ENCODE peak calls at places on chromosomes 13 and 19, in nine cellular contexts. I is body of pancreas, Q is kidney epithelial cell, V is psoas muscle, Y is heart left ventricle, L is cardiac fibroblast, H is choroid plexus epithelial cell, R is kidney, D is lower leg skin. U is an unnamed sample.
A peak's percentile ranks its signal among the peaks of the same experiment; 100 is the strongest.

GRCh38 chr13:107367258-107367657 is 799.3 kb upstream of the ARGLU1 start:
- DNase-seq in I (no peak), Q (no peak), V (no peak), Y (no peak), L (no peak), H (no peak), R (no peak), D (no peak), U (no peak)

GRCh38 chr13:55230570-55230908 is 1910.2 kb upstream of the PRR20A start:
- DNase-seq in I (no peak), Q (no peak), V (no peak), Y (no peak), L (no peak), H (no peak), R (no peak), D (no peak), U (no peak)

GRCh38 chr19:54470991-54471782 is 1.9 kb downstream of the CDC42EP5 start:
- DNase-seq in I (peak; percentile 67), Q (no peak), V (peak; percentile 59), Y (peak; percentile 56), L (peak; percentile 48), H (no peak), R (peak; percentile 83), D (no peak), U (no peak)

GRCh38 chr13:85549819-85550218 is 249.4 kb downstream of the SLITRK6 start:
- DNase-seq in I (no peak), Q (no peak), V (no peak), Y (no peak), L (no peak), H (no peak), R (no peak), D (no peak), U (no peak)

GRCh38 chr13:111483621-111483987 is 163.2 kb downstream of the TEX29 start:
- DNase-seq in I (no peak), Q (no peak), V (no peak), Y (no peak), L (no peak), H (no peak), R (peak; percentile 8), D (no peak), U (no peak)

GRCh38 chr13:52744842-52745241 is 5.2 kb upstream of the CNMD start:
- DNase-seq in I (no peak), Q (no peak), V (no peak), Y (no peak), L (no peak), H (no peak), R (no peak), D (no peak), U (no peak)

GRCh38 chr13:85597790-85598500 is 201.3 kb downstream of the SLITRK6 start:
- DNase-seq in I (no peak), Q (no peak), V (no peak), Y (no peak), L (peak; percentile 2), H (peak; percentile 20), R (no peak), D (no peak), U (no peak)

GRCh38 chr19:11435833-11436313 is 438 bp downstream of the PRKCSH start:
- DNase-seq in I (no peak), Q (no peak), V (no peak), Y (no peak), L (no peak), H (peak; percentile 55), R (peak; percentile 88), D (no peak), U (peak; percentile 32)

GRCh38 chr19:51296331-51297093 is 14.9 kb upstream of the IGLON5 start:
- DNase-seq in I (no peak), Q (no peak), V (no peak), Y (no peak), L (no peak), H (no peak), R (no peak), D (no peak), U (no peak)

GRCh38 chr13:102400619-102401125 is 1.2 kb downstream of the FGF14 start:
- DNase-seq in I (peak; percentile 35), Q (no peak), V (peak; percentile 56), Y (peak; percentile 18), L (no peak), H (peak; percentile 15), R (peak; percentile 69), D (no peak), U (peak; percentile 8)

GRCh38 chr13:113634279-113635047 is 23.5 kb downstream of the ATP4B start:
- DNase-seq in I (no peak), Q (no peak), V (no peak), Y (no peak), L (no peak), H (no peak), R (peak; percentile 24), D (no peak), U (no peak)
- H3K4me3 ChIP-seq in I (no peak overlapping the region), Q (no peak overlapping the region), V (no peak overlapping the region), Y (no peak overlapping the region), L (no peak overlapping the region), H (no peak overlapping the region), R (no peak overlapping the region), D (no peak overlapping the region), U (no peak overlapping the region)

DNA sequence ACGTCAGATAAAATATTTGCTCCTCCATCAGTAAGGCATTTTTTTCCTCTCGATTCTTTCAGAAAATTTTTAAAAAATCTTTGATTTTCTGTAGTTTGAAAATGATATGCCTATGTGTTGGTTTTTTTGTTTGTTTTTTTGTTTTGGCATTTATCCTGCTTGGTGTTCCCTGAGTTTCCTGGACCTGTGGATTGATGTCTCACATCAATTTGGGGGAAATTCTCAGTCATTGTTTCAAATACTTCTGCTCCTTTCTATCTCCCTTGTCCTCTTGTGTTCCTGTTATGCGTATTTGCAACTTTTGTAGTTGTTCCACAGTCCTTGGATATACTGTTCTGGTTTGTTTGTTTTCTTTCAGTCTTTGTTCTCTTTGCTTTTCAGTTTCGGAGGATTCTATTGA is 18.8 kb upstream of the FLT1 start:
- DNase-seq in I (no peak), Q (no peak), V (no peak), Y (no peak), L (no peak), H (no peak), R (no peak), D (no peak), U (no peak)
- TF ChIP-seq CTCF in I (no peak), Q (no peak), V (no peak), Y (no peak), L (no peak), H (no peak), R (no peak), D (no peak), U (no peak)

DNA sequence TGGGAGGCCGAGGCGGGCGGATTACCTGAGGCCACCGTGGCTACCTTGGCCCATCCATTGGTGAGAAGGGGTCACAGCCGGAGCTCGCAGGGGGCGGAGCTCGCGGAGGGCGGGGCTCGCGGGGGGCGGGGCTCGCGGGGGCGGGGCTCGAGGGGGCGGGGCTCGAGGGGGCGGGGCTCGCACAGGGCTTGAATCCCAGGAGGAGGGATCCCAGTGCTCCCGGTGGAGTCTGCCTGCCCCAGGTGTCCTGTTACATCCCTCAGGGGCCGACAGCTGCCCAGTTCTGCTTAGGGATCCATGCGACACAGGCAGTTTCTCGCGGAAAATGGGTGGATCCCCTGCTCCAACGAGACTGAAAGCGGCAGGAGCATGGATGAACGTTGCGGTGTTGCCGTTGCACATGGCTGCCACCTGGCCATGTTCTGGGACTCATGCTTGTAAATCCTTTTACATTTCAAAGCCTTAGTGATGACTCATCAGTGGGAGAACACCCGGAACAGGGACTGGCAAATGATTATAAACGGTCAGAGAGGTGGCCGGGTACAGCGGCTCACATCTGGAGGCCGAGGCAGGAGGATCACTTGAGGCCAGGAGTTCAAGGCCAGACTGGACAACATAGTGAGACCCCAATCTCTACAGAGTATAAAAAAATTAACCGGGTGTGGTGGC is 25.1 kb downstream of the TMPRSS9 start:
- DNase-seq in I (peak; percentile 30), Q (peak; percentile 87), V (peak; percentile 70), Y (no peak), L (peak; percentile 85), H (peak; percentile 81), R (peak; percentile 77), D (no peak), U (peak; percentile 88)
- H3K4me3 ChIP-seq in I (no peak overlapping the region), Q (no peak overlapping the region), V (peak overlapping the region; percentile 18), Y (no peak overlapping the region), L (no peak overlapping the region), H (peak overlapping the region; percentile 17), R (no peak overlapping the region), D (no peak overlapping the region), U (peak overlapping the region; percentile 35)

GRCh38 chr13:98478134-98479129 is 98.5 kb downstream of the STK24 start:
- DNase-seq in I (no peak), Q (peak; percentile 86), V (no peak), Y (no peak), L (peak; percentile 52), H (peak; percentile 30), R (no peak), D (no peak), U (peak; percentile 45)
- TF ChIP-seq CTCF in I (no peak), Q (no peak), V (no peak), Y (no peak), L (no peak), H (no peak), R (no peak), D (no peak), U (no peak)

GRCh38 chr19:35743640-35744306 is 1.4 kb downstream of the U2AF1L4 start:
- DNase-seq in I (no peak), Q (no peak), V (no peak), Y (no peak), L (no peak), H (no peak), R (peak; percentile 77), D (no peak), U (no peak)
- H3K4me3 ChIP-seq in I (no peak overlapping the region), Q (no peak overlapping the region), V (peak overlapping the region; percentile 89), Y (peak overlapping the region; percentile 89), L (no peak overlapping the region), H (no peak overlapping the region), R (no peak overlapping the region), D (no peak overlapping the region), U (no peak overlapping the region)

GRCh38 chr19:53076984-53077383 is 26.2 kb downstream of the ZNF160 start:
- DNase-seq in I (peak; percentile 49), Q (no peak), V (no peak), Y (peak; percentile 56), L (peak; percentile 70), H (peak; percentile 88), R (peak; percentile 75), D (no peak), U (peak; percentile 65)
- TF ChIP-seq CTCF in I (peak; percentile 29), Q (peak; percentile 42), V (peak; percentile 52), Y (peak; percentile 83), L (peak; percentile 55), H (peak; percentile 93), R (peak; percentile 62), D (no peak), U (peak; percentile 77)

U was measured in fibroblast of villous mesenchyme.